ENCODE peak calls at places on chromosomes 13 and 19, in five cellular contexts. L is adipocyte, X is body of pancreas, B is AG10803, Y is fibroblast of villous mesenchyme. P is an unnamed sample.

GRCh38 chr19:55091126-55091910 is 15.6 kb downstream of the EPS8L1 start:
- DNase-seq in L (no peak), X (no peak), B (no peak), Y (no peak), P (no peak)

GRCh38 chr19:48745208-48745995 is 1.3 kb downstream of the IZUMO1 start:
- DNase-seq in L (peak), X (peak), B (peak), Y (peak), P (peak)

GRCh38 chr19:10872551-10873107 is 1.3 kb downstream of the CARM1 start:
- DNase-seq in L (peak), X (no peak), B (no peak), Y (no peak), P (no peak)

GRCh38 chr13:31236211-31236786 is 36.5 kb downstream of the B3GLCT start:
- DNase-seq in L (peak), X (peak), B (peak), Y (peak), P (peak)

GRCh38 chr13:35780613-35781012 is 304.1 kb upstream of the MAB21L1 start:
- DNase-seq in L (no peak), X (no peak), B (no peak), Y (no peak), P (no peak)

GRCh38 chr19:35856001-35856400 is 710 bp upstream of the KIRREL2 start:
- DNase-seq in L (no peak), X (peak), B (no peak), Y (no peak), P (no peak)

GRCh38 chr13:29500426-29500825 is 95.1 kb downstream of the SLC7A1 start:
- DNase-seq in L (no peak), X (no peak), B (no peak), Y (no peak), P (no peak)

GRCh38 chr19:21269813-21270212 is 59.4 kb downstream of the ZNF708 start:
- DNase-seq in L (no peak), X (no peak), B (no peak), Y (no peak), P (no peak)

GRCh38 chr13:113333076-113333475 is 30.9 kb downstream of the GRTP1 start:
- DNase-seq in L (no peak), X (no peak), B (no peak), Y (no peak), P (no peak)

GRCh38 chr19:1360818-1361461 is 22.8 kb upstream of the NDUFS7 start:
- DNase-seq in L (peak), X (peak), B (peak), Y (peak), P (peak)

GRCh38 chr19:14674764-14675163 is at the start of gene ADGRE3:
- DNase-seq in L (no peak), X (no peak), B (no peak), Y (no peak), P (peak)

GRCh38 chr13:44974056-44974798 is 15.0 kb downstream of the NUFIP1 start:
- DNase-seq in L (no peak), X (peak), B (peak), Y (peak), P (peak)

GRCh38 chr19:677201-677600 is 1.0 kb downstream of the FSTL3 start:
- DNase-seq in L (peak), X (peak), B (peak), Y (peak), P (peak)

GRCh38 chr19:44903602-44904425 is 1.8 kb upstream of the APOE start:
- DNase-seq in L (peak), X (peak), B (peak), Y (peak), P (peak)
- H3K4me3 ChIP-seq in L (no peak), X (no peak), B (no peak), Y (no peak), P (no peak)

DNA sequence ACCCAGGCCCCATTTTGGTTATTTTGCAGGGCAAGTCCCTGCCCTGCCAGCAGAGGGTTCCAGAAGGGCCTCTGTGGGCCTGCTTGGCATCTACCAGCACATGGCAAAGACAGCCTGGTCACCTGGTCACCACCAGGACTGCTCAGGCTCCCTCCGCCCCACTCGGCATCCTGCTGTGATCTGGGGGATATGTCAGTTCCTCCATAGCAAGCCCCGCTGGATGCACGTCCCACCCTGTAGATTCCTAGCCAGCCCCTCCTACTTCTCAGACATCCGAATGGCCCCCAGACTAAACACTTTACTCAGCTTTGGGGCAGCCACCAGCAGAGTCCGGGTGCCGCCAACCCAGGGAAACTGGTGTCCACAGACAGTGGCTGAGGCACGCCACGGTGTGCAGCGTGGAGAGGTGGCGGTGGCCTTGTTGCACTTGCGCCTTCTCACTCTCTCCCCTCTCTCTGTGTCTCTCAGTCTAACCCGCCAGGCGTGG is 31.8 kb upstream of the USE1 start:
- DNase-seq in L (no peak), X (no peak), B (no peak), Y (no peak), P (no peak)
- H3K4me3 ChIP-seq in L (no peak), X (no peak), B (no peak), Y (no peak), P (no peak)

GRCh38 chr19:4059931-4060620 is 6.6 kb downstream of the ZBTB7A start:
- DNase-seq in L (no peak), X (peak), B (peak), Y (peak), P (peak)
- H3K4me3 ChIP-seq in L (peak), X (no peak), B (peak), Y (peak), P (peak)

GRCh38 chr13:110680852-110681251 is 25.1 kb downstream of the CARS2 start:
- DNase-seq in L (peak), X (no peak), B (no peak), Y (peak), P (peak)

GRCh38 chr13:110681868-110682550 is 23.9 kb downstream of the CARS2 start:
- DNase-seq in L (no peak), X (no peak), B (no peak), Y (no peak), P (no peak)

GRCh38 chr13:110676057-110676510 is 29.8 kb downstream of the CARS2 start:
- DNase-seq in L (no peak), X (no peak), B (no peak), Y (no peak), P (no peak)

GRCh38 chr13:110677731-110678545 is 28.0 kb downstream of the CARS2 start:
- DNase-seq in L (no peak), X (no peak), B (no peak), Y (no peak), P (no peak)

DNA sequence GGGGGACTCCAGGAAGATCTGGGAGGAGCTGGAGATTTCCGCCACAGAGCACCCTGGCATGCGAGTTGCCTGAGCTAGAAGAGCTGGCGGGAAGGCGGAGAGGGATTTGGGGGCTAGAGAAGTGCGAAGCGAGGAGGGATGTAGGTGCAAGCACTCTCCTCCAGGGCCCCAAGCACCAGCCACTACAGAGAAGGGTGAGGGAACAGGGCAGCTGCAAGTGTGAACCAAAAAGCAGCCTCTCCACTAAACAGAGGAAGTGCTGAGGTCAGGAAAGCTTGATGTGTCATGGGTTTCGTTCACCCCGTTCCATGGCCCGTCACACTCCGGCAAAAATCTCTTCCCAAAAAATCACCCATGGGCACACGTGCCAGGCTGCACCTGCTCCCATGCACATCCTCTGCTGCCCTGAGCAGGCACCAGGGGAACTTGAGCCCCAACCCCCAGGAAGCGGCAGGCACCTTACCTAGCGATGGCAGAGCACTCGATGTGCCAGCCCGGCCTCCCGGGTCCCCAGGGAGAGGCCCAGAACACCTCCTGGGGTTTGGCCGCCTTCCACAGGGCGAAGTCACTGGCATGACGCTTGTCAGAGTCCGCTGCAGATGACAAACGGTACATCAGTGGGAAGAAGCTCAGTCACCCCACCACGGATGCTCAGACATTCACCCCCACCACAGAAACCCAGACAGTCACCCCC is 29.3 kb downstream of the CARS2 start:
- DNase-seq in L (no peak), X (peak), B (no peak), Y (no peak), P (no peak)
- H3K4me3 ChIP-seq in L (no peak), X (no peak), B (no peak), Y (no peak), P (no peak)

GRCh38 chr19:47405854-47406417 is 13.4 kb downstream of the MEIS3 start:
- DNase-seq in L (no peak), X (no peak), B (no peak), Y (no peak), P (no peak)

GRCh38 chr19:47405197-47405550 is 14.2 kb downstream of the MEIS3 start:
- DNase-seq in L (no peak), X (no peak), B (no peak), Y (no peak), P (no peak)

GRCh38 chr19:47406711-47407416 is 12.5 kb downstream of the MEIS3 start:
- DNase-seq in L (no peak), X (no peak), B (no peak), Y (no peak), P (no peak)

GRCh38 chr19:47408156-47408938 is 11.0 kb downstream of the MEIS3 start:
- DNase-seq in L (no peak), X (no peak), B (no peak), Y (no peak), P (no peak)

GRCh38 chr19:47407417-47407774 is 11.9 kb downstream of the MEIS3 start:
- DNase-seq in L (no peak), X (no peak), B (no peak), Y (no peak), P (no peak)
- H3K4me3 ChIP-seq in L (no peak), X (no peak), B (no peak), Y (no peak), P (no peak)

P was measured in fibroblast of mammary gland.